ENCODE peak calls at places on chromosomes 6 and 20, in six cellular contexts. One of them, this sample, is unnamed.

GRCh38 chr6:123994891-123995635 is 191.4 kb downstream of the NKAIN2 start:
- DNase-seq in body of pancreas: no peak
- DNase-seq in Peyer's patch: no peak
- DNase-seq in ovary: no peak
- DNase-seq in HCT116: no peak
- DNase-seq in testis: no peak
- DNase-seq in this sample: no peak

GRCh38 chr20:44021900-44022299 is 107.2 kb downstream of the TOX2 start:
- DNase-seq in body of pancreas: no peak
- DNase-seq in Peyer's patch: no peak
- DNase-seq in ovary: no peak
- DNase-seq in HCT116: no peak
- DNase-seq in testis: no peak
- DNase-seq in this sample: no peak

GRCh38 chr20:2873010-2873746 is at the start of gene PTPRA:
- DNase-seq in body of pancreas: peak; percentile 93
- DNase-seq in Peyer's patch: peak; percentile 92
- DNase-seq in ovary: peak; percentile 88
- DNase-seq in HCT116: peak; percentile 78
- DNase-seq in testis: peak; percentile 97
- DNase-seq in this sample: peak; percentile 87

GRCh38 chr6:31922942-31923341 is 4.6 kb upstream of the C2 start:
- DNase-seq in body of pancreas: no peak
- DNase-seq in Peyer's patch: peak; percentile 27
- DNase-seq in ovary: no peak
- DNase-seq in HCT116: peak; percentile 42
- DNase-seq in testis: peak; percentile 43
- DNase-seq in this sample: peak; percentile 29

GRCh38 chr20:37920679-37921322 is 17.9 kb downstream of the VSTM2L start:
- DNase-seq in body of pancreas: no peak
- DNase-seq in Peyer's patch: no peak
- DNase-seq in ovary: no peak
- DNase-seq in HCT116: no peak
- DNase-seq in testis: no peak
- DNase-seq in this sample: no peak

GRCh38 chr6:2197177-2197671 is 48.2 kb downstream of the GMDS start:
- DNase-seq in body of pancreas: no peak
- DNase-seq in Peyer's patch: no peak
- DNase-seq in ovary: no peak
- DNase-seq in HCT116: peak; percentile 28
- DNase-seq in testis: peak; percentile 28
- DNase-seq in this sample: peak; percentile 54

GRCh38 chr6:134345780-134346179 is 27.9 kb upstream of the SGK1 start:
- DNase-seq in body of pancreas: peak; percentile 15
- DNase-seq in Peyer's patch: no peak
- DNase-seq in ovary: peak; percentile 23
- DNase-seq in HCT116: no peak
- DNase-seq in testis: peak; percentile 31
- DNase-seq in this sample: peak; percentile 79

GRCh38 chr20:54179946-54180345 is 6.2 kb upstream of the CYP24A1 start:
- DNase-seq in body of pancreas: no peak
- DNase-seq in Peyer's patch: no peak
- DNase-seq in ovary: no peak
- DNase-seq in HCT116: no peak
- DNase-seq in testis: no peak
- DNase-seq in this sample: no peak

GRCh38 chr20:6707231-6707870 is 60.1 kb upstream of the BMP2 start:
- DNase-seq in body of pancreas: no peak
- DNase-seq in Peyer's patch: no peak
- DNase-seq in ovary: no peak
- DNase-seq in HCT116: no peak
- DNase-seq in testis: no peak
- DNase-seq in this sample: no peak

GRCh38 chr20:14264869-14265268 is 72.5 kb downstream of the FLRT3 start:
- DNase-seq in body of pancreas: no peak
- DNase-seq in Peyer's patch: no peak
- DNase-seq in ovary: no peak
- DNase-seq in HCT116: no peak
- DNase-seq in testis: no peak
- DNase-seq in this sample: peak; percentile 73
- TF ChIP-seq CTCF in body of pancreas: no peak
- TF ChIP-seq CTCF in Peyer's patch: peak; percentile 27
- TF ChIP-seq CTCF in ovary: no peak
- TF ChIP-seq CTCF in HCT116: peak; percentile 40
- TF ChIP-seq CTCF in testis: peak; percentile 12
- TF ChIP-seq CTCF in this sample: peak; percentile 55

GRCh38 chr6:161103475-161103874 is 111.9 kb downstream of the MAP3K4 start:
- DNase-seq in body of pancreas: no peak
- DNase-seq in Peyer's patch: no peak
- DNase-seq in ovary: no peak
- DNase-seq in HCT116: no peak
- DNase-seq in testis: no peak
- DNase-seq in this sample: no peak

GRCh38 chr6:161108886-161109285 is 117.3 kb downstream of the MAP3K4 start:
- DNase-seq in body of pancreas: no peak
- DNase-seq in Peyer's patch: no peak
- DNase-seq in ovary: no peak
- DNase-seq in HCT116: no peak
- DNase-seq in testis: no peak
- DNase-seq in this sample: no peak

GRCh38 chr6:161104966-161105365 is 113.4 kb downstream of the MAP3K4 start:
- DNase-seq in body of pancreas: no peak
- DNase-seq in Peyer's patch: no peak
- DNase-seq in ovary: no peak
- DNase-seq in HCT116: no peak
- DNase-seq in testis: no peak
- DNase-seq in this sample: peak; percentile 43

GRCh38 chr6:161107779-161108380 is 116.3 kb downstream of the MAP3K4 start:
- DNase-seq in body of pancreas: peak; percentile 86
- DNase-seq in Peyer's patch: no peak
- DNase-seq in ovary: no peak
- DNase-seq in HCT116: no peak
- DNase-seq in testis: no peak
- DNase-seq in this sample: no peak

GRCh38 chr6:161105408-161105807 is 113.8 kb downstream of the MAP3K4 start:
- DNase-seq in body of pancreas: no peak
- DNase-seq in Peyer's patch: no peak
- DNase-seq in ovary: no peak
- DNase-seq in HCT116: no peak
- DNase-seq in testis: no peak
- DNase-seq in this sample: no peak
- H3K4me3 ChIP-seq in body of pancreas: no peak overlapping the region
- H3K4me3 ChIP-seq in Peyer's patch: no peak overlapping the region
- H3K4me3 ChIP-seq in ovary: no peak overlapping the region
- H3K4me3 ChIP-seq in HCT116: no peak overlapping the region
- H3K4me3 ChIP-seq in testis: no peak overlapping the region
- H3K4me3 ChIP-seq in this sample: no peak overlapping the region

GRCh38 chr6:78390066-78390465 is 477.3 kb upstream of the IRAK1BP1 start:
- DNase-seq in body of pancreas: no peak
- DNase-seq in Peyer's patch: no peak
- DNase-seq in ovary: no peak
- DNase-seq in HCT116: no peak
- DNase-seq in testis: no peak
- DNase-seq in this sample: no peak
- TF ChIP-seq CTCF in body of pancreas: no peak
- TF ChIP-seq CTCF in Peyer's patch: no peak
- TF ChIP-seq CTCF in ovary: no peak
- TF ChIP-seq CTCF in HCT116: no peak
- TF ChIP-seq CTCF in testis: no peak
- TF ChIP-seq CTCF in this sample: no peak

GRCh38 chr6:168884646-168885086 is 369.0 kb downstream of the THBS2 start:
- DNase-seq in body of pancreas: peak; percentile 66
- DNase-seq in Peyer's patch: no peak
- DNase-seq in ovary: peak; percentile 73
- DNase-seq in HCT116: peak; percentile 31
- DNase-seq in testis: peak; percentile 86
- DNase-seq in this sample: peak; percentile 58
- H3K4me3 ChIP-seq in body of pancreas: no peak overlapping the region
- H3K4me3 ChIP-seq in Peyer's patch: peak overlapping the region; percentile 30
- H3K4me3 ChIP-seq in ovary: peak overlapping the region; percentile 21
- H3K4me3 ChIP-seq in HCT116: no peak overlapping the region
- H3K4me3 ChIP-seq in testis: peak overlapping the region; percentile 21
- H3K4me3 ChIP-seq in this sample: peak overlapping the region; percentile 42

DNA sequence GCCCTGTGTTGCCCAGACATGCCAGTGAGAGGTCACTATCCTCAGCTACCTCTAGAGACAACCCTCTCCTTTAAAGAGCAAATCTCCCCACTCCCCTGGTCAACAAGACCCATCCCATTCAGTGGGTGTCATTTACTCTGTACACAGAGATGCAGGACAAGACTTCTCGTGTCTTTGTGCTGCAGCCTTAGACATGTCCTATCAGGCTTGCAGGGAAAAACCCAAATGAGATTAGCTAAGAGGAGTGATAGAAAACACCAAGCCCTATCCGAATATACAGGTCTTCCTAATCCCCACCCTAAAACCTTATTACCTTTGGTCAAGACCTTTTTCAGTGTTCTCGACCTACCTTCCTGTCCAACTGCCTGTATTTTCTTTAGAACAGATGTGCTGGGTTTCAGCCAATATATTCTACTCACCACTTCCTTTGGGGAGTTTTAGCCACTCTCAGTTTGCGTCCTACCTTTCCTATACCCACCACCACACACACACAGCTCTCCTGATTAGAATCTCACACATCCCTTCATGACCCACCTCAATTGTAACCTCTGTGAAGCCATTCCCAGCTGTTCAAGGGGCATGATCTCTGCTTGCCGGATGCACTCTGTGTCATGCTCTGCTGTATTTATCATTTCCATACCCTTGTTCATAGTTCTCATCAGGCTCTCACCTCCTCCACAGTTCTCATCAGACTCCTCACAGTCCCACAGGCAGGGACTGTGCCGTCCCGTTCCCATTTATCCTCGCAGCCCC is 39.7 kb downstream of the TRAM2 start:
- DNase-seq in body of pancreas: no peak
- DNase-seq in Peyer's patch: no peak
- DNase-seq in ovary: no peak
- DNase-seq in HCT116: no peak
- DNase-seq in testis: no peak
- DNase-seq in this sample: no peak
- TF ChIP-seq CTCF in body of pancreas: no peak
- TF ChIP-seq CTCF in Peyer's patch: no peak
- TF ChIP-seq CTCF in ovary: no peak
- TF ChIP-seq CTCF in HCT116: no peak
- TF ChIP-seq CTCF in testis: no peak
- TF ChIP-seq CTCF in this sample: no peak

GRCh38 chr6:132765560-132765959 is 7.9 kb upstream of the VNN2 start:
- DNase-seq in body of pancreas: no peak
- DNase-seq in Peyer's patch: no peak
- DNase-seq in ovary: no peak
- DNase-seq in HCT116: no peak
- DNase-seq in testis: no peak
- DNase-seq in this sample: no peak

GRCh38 chr6:132758689-132759088 is 985 bp upstream of the VNN2 start:
- DNase-seq in body of pancreas: no peak
- DNase-seq in Peyer's patch: no peak
- DNase-seq in ovary: no peak
- DNase-seq in HCT116: no peak
- DNase-seq in testis: no peak
- DNase-seq in this sample: no peak

GRCh38 chr6:132760256-132760655 is 2.6 kb upstream of the VNN2 start:
- DNase-seq in body of pancreas: no peak
- DNase-seq in Peyer's patch: no peak
- DNase-seq in ovary: no peak
- DNase-seq in HCT116: no peak
- DNase-seq in testis: no peak
- DNase-seq in this sample: no peak

GRCh38 chr6:132764370-132764769 is 6.7 kb upstream of the VNN2 start:
- DNase-seq in body of pancreas: peak; percentile 46
- DNase-seq in Peyer's patch: no peak
- DNase-seq in ovary: no peak
- DNase-seq in HCT116: no peak
- DNase-seq in testis: no peak
- DNase-seq in this sample: peak; percentile 89

GRCh38 chr6:132763269-132763668 is 5.6 kb upstream of the VNN2 start:
- DNase-seq in body of pancreas: no peak
- DNase-seq in Peyer's patch: peak; percentile 68
- DNase-seq in ovary: no peak
- DNase-seq in HCT116: no peak
- DNase-seq in testis: no peak
- DNase-seq in this sample: no peak
- H3K4me3 ChIP-seq in body of pancreas: no peak overlapping the region
- H3K4me3 ChIP-seq in Peyer's patch: peak overlapping the region; percentile 18
- H3K4me3 ChIP-seq in ovary: no peak overlapping the region
- H3K4me3 ChIP-seq in HCT116: no peak overlapping the region
- H3K4me3 ChIP-seq in testis: no peak overlapping the region
- H3K4me3 ChIP-seq in this sample: no peak overlapping the region